ENCODE peak calls at places on chromosomes 2 and 18, in ten cellular contexts. One of them, this sample, is unnamed.

GRCh38 chr2:8281950-8282857 is 399.7 kb upstream of the ID2 start:
- DNase-seq in myocyte: no peak
- DNase-seq in OCI-LY7: no peak
- DNase-seq in HCEC 1CT: no peak
- DNase-seq in lower leg skin: no peak
- DNase-seq in AG09319: no peak
- DNase-seq in stimulated activated CD4-positive, alpha-beta T cell treated with anti-CD3 and anti-CD28 coated beads, TNF-alpha, amount 100 ng/mL, for 48 hours: no peak
- DNase-seq in Kasumi-1: no peak
- DNase-seq in activated CD4-positive, alpha-beta T cell treated with anti-CD3 and anti-CD28 coated beads, Interleukin-2, amount 50 U/mL, for 48 hours: no peak
- DNase-seq in activated naive CD4-positive, alpha-beta T cell: no peak
- DNase-seq in this sample: no peak

GRCh38 chr2:150487537-150488429 is at the start of gene RND3:
- DNase-seq in stimulated activated CD4-positive, alpha-beta T cell treated with anti-CD3 and anti-CD28 coated beads, TNF-alpha, amount 100 ng/mL, for 48 hours: peak; percentile 44
- DNase-seq in HCEC 1CT: peak; percentile 98
- DNase-seq in Kasumi-1: peak; percentile 46
- DNase-seq in activated CD4-positive, alpha-beta T cell treated with anti-CD3 and anti-CD28 coated beads, Interleukin-2, amount 50 U/mL, for 48 hours: peak; percentile 74
- DNase-seq in OCI-LY7: peak; percentile 3
- DNase-seq in myocyte: peak; percentile 99
- DNase-seq in activated naive CD4-positive, alpha-beta T cell: no peak
- DNase-seq in AG09319: peak; percentile 99
- DNase-seq in lower leg skin: peak; percentile 99
- DNase-seq in this sample: peak; percentile 97

GRCh38 chr2:100819365-100820345 is at the start of gene NPAS2:
- DNase-seq in lower leg skin: peak; percentile 90
- DNase-seq in activated naive CD4-positive, alpha-beta T cell: no peak
- DNase-seq in myocyte: peak; percentile 49
- DNase-seq in AG09319: no peak
- DNase-seq in stimulated activated CD4-positive, alpha-beta T cell treated with anti-CD3 and anti-CD28 coated beads, TNF-alpha, amount 100 ng/mL, for 48 hours: no peak
- DNase-seq in OCI-LY7: no peak
- DNase-seq in Kasumi-1: peak; percentile 14
- DNase-seq in HCEC 1CT: peak; percentile 65
- DNase-seq in activated CD4-positive, alpha-beta T cell treated with anti-CD3 and anti-CD28 coated beads, Interleukin-2, amount 50 U/mL, for 48 hours: peak; percentile 27
- DNase-seq in this sample: no peak

GRCh38 chr18:41585512-41585911 is 369.5 kb upstream of the PIK3C3 start:
- DNase-seq in activated naive CD4-positive, alpha-beta T cell: no peak
- DNase-seq in myocyte: no peak
- DNase-seq in stimulated activated CD4-positive, alpha-beta T cell treated with anti-CD3 and anti-CD28 coated beads, TNF-alpha, amount 100 ng/mL, for 48 hours: no peak
- DNase-seq in Kasumi-1: no peak
- DNase-seq in OCI-LY7: no peak
- DNase-seq in activated CD4-positive, alpha-beta T cell treated with anti-CD3 and anti-CD28 coated beads, Interleukin-2, amount 50 U/mL, for 48 hours: no peak
- DNase-seq in HCEC 1CT: no peak
- DNase-seq in lower leg skin: no peak
- DNase-seq in AG09319: no peak
- DNase-seq in this sample: no peak

GRCh38 chr2:10935953-10936942 is 24.5 kb downstream of the KCNF1 start:
- DNase-seq in myocyte: peak; percentile 72
- DNase-seq in OCI-LY7: no peak
- DNase-seq in AG09319: peak; percentile 85
- DNase-seq in Kasumi-1: no peak
- DNase-seq in HCEC 1CT: peak; percentile 99
- DNase-seq in stimulated activated CD4-positive, alpha-beta T cell treated with anti-CD3 and anti-CD28 coated beads, TNF-alpha, amount 100 ng/mL, for 48 hours: no peak
- DNase-seq in activated naive CD4-positive, alpha-beta T cell: no peak
- DNase-seq in lower leg skin: no peak
- DNase-seq in activated CD4-positive, alpha-beta T cell treated with anti-CD3 and anti-CD28 coated beads, Interleukin-2, amount 50 U/mL, for 48 hours: peak; percentile 13
- DNase-seq in this sample: peak; percentile 98

GRCh38 chr2:45441571-45441970 is 169.5 kb downstream of the SRBD1 start:
- DNase-seq in myocyte: no peak
- DNase-seq in HCEC 1CT: no peak
- DNase-seq in Kasumi-1: no peak
- DNase-seq in OCI-LY7: no peak
- DNase-seq in activated naive CD4-positive, alpha-beta T cell: no peak
- DNase-seq in lower leg skin: no peak
- DNase-seq in stimulated activated CD4-positive, alpha-beta T cell treated with anti-CD3 and anti-CD28 coated beads, TNF-alpha, amount 100 ng/mL, for 48 hours: no peak
- DNase-seq in activated CD4-positive, alpha-beta T cell treated with anti-CD3 and anti-CD28 coated beads, Interleukin-2, amount 50 U/mL, for 48 hours: no peak
- DNase-seq in AG09319: no peak
- DNase-seq in this sample: no peak

GRCh38 chr2:240728827-240729226 is 37.2 kb downstream of the AQP12A start:
- DNase-seq in OCI-LY7: no peak
- DNase-seq in lower leg skin: no peak
- DNase-seq in AG09319: no peak
- DNase-seq in Kasumi-1: no peak
- DNase-seq in activated CD4-positive, alpha-beta T cell treated with anti-CD3 and anti-CD28 coated beads, Interleukin-2, amount 50 U/mL, for 48 hours: no peak
- DNase-seq in HCEC 1CT: no peak
- DNase-seq in stimulated activated CD4-positive, alpha-beta T cell treated with anti-CD3 and anti-CD28 coated beads, TNF-alpha, amount 100 ng/mL, for 48 hours: no peak
- DNase-seq in activated naive CD4-positive, alpha-beta T cell: no peak
- DNase-seq in myocyte: no peak
- DNase-seq in this sample: no peak

GRCh38 chr2:31946838-31947237 is 64.0 kb downstream of the MEMO1 start:
- DNase-seq in Kasumi-1: no peak
- DNase-seq in activated CD4-positive, alpha-beta T cell treated with anti-CD3 and anti-CD28 coated beads, Interleukin-2, amount 50 U/mL, for 48 hours: no peak
- DNase-seq in stimulated activated CD4-positive, alpha-beta T cell treated with anti-CD3 and anti-CD28 coated beads, TNF-alpha, amount 100 ng/mL, for 48 hours: no peak
- DNase-seq in lower leg skin: no peak
- DNase-seq in HCEC 1CT: no peak
- DNase-seq in myocyte: no peak
- DNase-seq in OCI-LY7: no peak
- DNase-seq in AG09319: no peak
- DNase-seq in activated naive CD4-positive, alpha-beta T cell: no peak
- DNase-seq in this sample: no peak